ENCODE peak calls at places on chromosome 5, in seven cellular contexts. S is K562, N is HepG2, W is H1, I is SK-N-SH, Y is HCT116, M is GM12878. P is an unnamed sample.

GRCh38 chr5:92962752-92963151 is 618.3 kb downstream of the NR2F1-AS1 start:
- DNase-seq in S (no peak), N (peak), W (no peak), I (peak), Y (no peak), M (no peak), P (no peak)

GRCh38 chr5:134101686-134102439 is 12.6 kb upstream of the TCF7 start:
- DNase-seq in S (peak), N (peak), W (peak), I (peak), Y (peak), M (peak), P (peak)

GRCh38 chr5:57163553-57164006 is 10.3 kb upstream of the GPBP1 start:
- DNase-seq in S (no peak), N (no peak), W (no peak), I (no peak), Y (no peak), M (no peak), P (no peak)

GRCh38 chr5:147332643-147333042 is 97.8 kb downstream of the STK32A start:
- DNase-seq in S (no peak), N (no peak), W (no peak), I (no peak), Y (no peak), M (peak), P (no peak)

GRCh38 chr5:1881731-1882336 is 891 bp downstream of the IRX4 start:
- DNase-seq in S (no peak), N (no peak), W (peak), I (no peak), Y (no peak), M (no peak), P (no peak)

GRCh38 chr5:54312499-54312898 is 2.1 kb upstream of the ARL15 start:
- DNase-seq in S (peak), N (no peak), W (no peak), I (no peak), Y (no peak), M (no peak), P (no peak)

GRCh38 chr5:125140855-125141254 is 394.4 kb upstream of the ZNF608 start:
- DNase-seq in S (no peak), N (peak), W (no peak), I (no peak), Y (no peak), M (no peak), P (no peak)

GRCh38 chr5:22852807-22853670 is at the start of gene CDH12:
- DNase-seq in S (no peak), N (no peak), W (peak), I (no peak), Y (no peak), M (no peak), P (no peak)

GRCh38 chr5:134177197-134178171 is 734 bp upstream of the SKP1 start:
- DNase-seq in S (peak), N (peak), W (no peak), I (peak), Y (peak), M (peak), P (peak)

GRCh38 chr5:121366515-121366914 is 485.2 kb upstream of the FTMT start:
- DNase-seq in S (no peak), N (no peak), W (no peak), I (no peak), Y (no peak), M (no peak), P (no peak)

GRCh38 chr5:77367733-77368132 is 124.4 kb downstream of the WDR41 start:
- DNase-seq in S (no peak), N (no peak), W (no peak), I (no peak), Y (peak), M (no peak), P (no peak)

GRCh38 chr5:148791334-148791667 is 35.1 kb upstream of the ADRB2 start:
- DNase-seq in S (no peak), N (no peak), W (no peak), I (no peak), Y (no peak), M (peak), P (no peak)

GRCh38 chr5:32233696-32234447 is 59.8 kb upstream of the GOLPH3 start:
- DNase-seq in S (no peak), N (peak), W (no peak), I (no peak), Y (no peak), M (no peak), P (peak)

GRCh38 chr5:32859211-32859641 is 148.1 kb downstream of the NPR3 start:
- DNase-seq in S (no peak), N (no peak), W (no peak), I (no peak), Y (no peak), M (no peak), P (no peak)

GRCh38 chr5:129135633-129136032 is 41.1 kb downstream of the ISOC1 start:
- DNase-seq in S (no peak), N (peak), W (no peak), I (no peak), Y (peak), M (no peak), P (peak)

GRCh38 chr5:96661101-96661840 is 905 bp upstream of the CAST start:
- DNase-seq in S (no peak), N (no peak), W (no peak), I (peak), Y (no peak), M (peak), P (peak)

GRCh38 chr5:141010047-141010793 is 41.0 kb upstream of the PCDHB1 start:
- DNase-seq in S (no peak), N (no peak), W (no peak), I (no peak), Y (no peak), M (no peak), P (no peak)

GRCh38 chr5:136020383-136021015 is 8.3 kb upstream of the TGFBI start:
- DNase-seq in S (no peak), N (peak), W (no peak), I (peak), Y (peak), M (no peak), P (no peak)

GRCh38 chr5:44002381-44002901 is 386.8 kb downstream of the FGF10 start:
- DNase-seq in S (no peak), N (peak), W (no peak), I (no peak), Y (peak), M (no peak), P (peak)

GRCh38 chr5:33195431-33196128 is 245.2 kb upstream of the TARS1 start:
- DNase-seq in S (no peak), N (no peak), W (no peak), I (no peak), Y (no peak), M (no peak), P (no peak)

GRCh38 chr5:96408841-96409458 is 24.1 kb downstream of the PCSK1 start:
- DNase-seq in S (no peak), N (no peak), W (no peak), I (no peak), Y (no peak), M (no peak), P (no peak)

GRCh38 chr5:90882448-90882847 is 323.9 kb downstream of the ADGRV1 start:
- DNase-seq in S (no peak), N (no peak), W (no peak), I (no peak), Y (no peak), M (no peak), P (no peak)

GRCh38 chr5:922041-922744 is 29.5 kb downstream of the TRIP13 start:
- DNase-seq in S (no peak), N (no peak), W (no peak), I (no peak), Y (no peak), M (no peak), P (no peak)

GRCh38 chr5:173573126-173573960 is 43.1 kb downstream of the BOD1 start:
- DNase-seq in S (peak), N (peak), W (peak), I (peak), Y (peak), M (no peak), P (peak)
- TF ChIP-seq JUND in S (no peak), N (no peak), W (no peak), I (no peak), Y (no peak), M (no peak), P (no peak)

GRCh38 chr5:106876665-106877194 is 794.0 kb downstream of the EFNA5 start:
- DNase-seq in S (no peak), N (peak), W (peak), I (no peak), Y (no peak), M (no peak), P (no peak)
- TF ChIP-seq JUND in S (no peak), N (no peak), W (no peak), I (no peak), Y (no peak), M (no peak), P (no peak)

GRCh38 chr5:178839319-178839704 is 20.4 kb upstream of the ZNF354B start:
- DNase-seq in S (peak), N (peak), W (peak), I (peak), Y (peak), M (no peak), P (peak)
- TF ChIP-seq JUND in S (no peak), N (no peak), W (no peak), I (no peak), Y (no peak), M (no peak), P (no peak)

DNA sequence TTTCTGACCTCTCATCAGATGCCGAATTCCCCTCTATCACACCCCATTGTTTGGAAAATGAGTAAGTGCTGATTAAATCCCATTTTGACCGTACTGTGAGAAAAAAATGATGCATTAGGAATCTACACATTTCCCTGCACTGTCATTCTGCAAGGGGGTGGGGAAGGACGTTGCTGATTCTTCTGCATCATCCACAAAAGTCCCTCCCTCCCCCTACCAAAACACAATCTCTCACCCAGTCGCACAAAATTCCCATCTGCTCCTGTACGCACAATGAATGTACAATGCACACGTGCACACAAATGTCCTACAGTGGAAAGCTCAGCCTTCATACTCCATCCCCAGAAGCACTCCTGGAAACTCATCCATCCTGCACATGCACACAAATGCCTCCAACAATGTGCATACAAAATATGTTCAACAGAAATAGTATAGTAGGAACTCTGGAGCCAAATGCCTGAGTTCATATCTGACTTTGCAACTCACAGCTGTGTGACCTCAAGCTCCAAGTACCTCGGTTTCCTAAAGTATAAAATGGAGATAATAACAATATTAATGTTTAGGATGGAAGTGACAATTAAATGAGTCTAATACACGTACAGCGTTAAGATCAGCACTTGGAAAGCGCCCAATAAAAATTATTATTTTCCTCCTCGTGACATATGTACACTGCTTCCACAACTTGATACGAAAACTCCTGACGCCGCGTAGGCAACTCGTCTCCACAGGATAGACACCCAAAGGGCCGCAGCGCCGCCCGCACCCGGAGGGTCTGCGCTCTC is 805 bp downstream of the TNIP1 start:
- DNase-seq in S (peak), N (no peak), W (no peak), I (peak), Y (no peak), M (no peak), P (no peak)
- TF ChIP-seq JUND in S (no peak), N (no peak), W (no peak), I (no peak), Y (no peak), M (no peak), P (no peak)